ENCODE peak calls at places on chromosomes 6 and 20, in five cellular contexts. C is HepG2, N is K562, Z is GM12878, R is IMR-90. V is an unnamed sample. For H3K4me1, the result is how much of the 10 kb centered on the place peaks cover.

GRCh38 chr6:104766601-104767000 is 93.1 kb downstream of the HACE1 start:
- DNase-seq in C (no peak), N (no peak), Z (no peak), R (no peak), V (no peak)

GRCh38 chr6:43120101-43120730 is 44.1 kb downstream of the PTK7 start:
- DNase-seq in C (no peak), N (no peak), Z (no peak), R (no peak), V (no peak)

GRCh38 chr6:7053125-7053784 is 54.5 kb upstream of the RREB1 start:
- DNase-seq in C (no peak), N (no peak), Z (no peak), R (no peak), V (no peak)

GRCh38 chr6:32393660-32394420 is 13.1 kb downstream of the BTNL2 start:
- DNase-seq in C (no peak), N (no peak), Z (no peak), R (no peak), V (no peak)

GRCh38 chr6:37314803-37315515 is 38.8 kb upstream of the RNF8 start:
- DNase-seq in C (peak), N (peak), Z (no peak), R (peak), V (peak)

GRCh38 chr6:54179152-54179551 is 67.9 kb downstream of the MLIP start:
- DNase-seq in C (no peak), N (no peak), Z (no peak), R (no peak), V (no peak)

GRCh38 chr6:6351626-6352025 is 31.2 kb upstream of the F13A1 start:
- DNase-seq in C (no peak), N (no peak), Z (no peak), R (no peak), V (no peak)

GRCh38 chr6:157228421-157229218 is 94.7 kb downstream of the TMEM242 start:
- DNase-seq in C (no peak), N (peak), Z (no peak), R (no peak), V (no peak)

GRCh38 chr6:137490506-137490905 is 3.7 kb downstream of the OLIG3 start:
- DNase-seq in C (no peak), N (no peak), Z (no peak), R (no peak), V (no peak)

GRCh38 chr6:75376347-75377024 is 91.9 kb upstream of the TMEM30A start:
- DNase-seq in C (no peak), N (no peak), Z (no peak), R (peak), V (peak)

GRCh38 chr6:119284861-119285521 is 64.6 kb downstream of the MAN1A1 start:
- DNase-seq in C (peak), N (peak), Z (no peak), R (no peak), V (peak)

GRCh38 chr6:13708679-13709261 is 2.9 kb downstream of the RANBP9 start:
- DNase-seq in C (no peak), N (no peak), Z (no peak), R (peak), V (no peak)

GRCh38 chr6:25788305-25788922 is 33.9 kb downstream of the SLC17A4 start:
- DNase-seq in C (peak), N (peak), Z (no peak), R (peak), V (peak)

GRCh38 chr20:47360207-47360488 is 3.6 kb upstream of the ZMYND8 start:
- DNase-seq in C (peak), N (no peak), Z (no peak), R (peak), V (peak)

GRCh38 chr20:37501940-37502339 is 19.1 kb upstream of the NNAT start:
- DNase-seq in C (no peak), N (no peak), Z (no peak), R (no peak), V (peak)

GRCh38 chr20:31713312-31714049 is 9.2 kb downstream of the BCL2L1 start:
- DNase-seq in C (peak), N (no peak), Z (no peak), R (peak), V (peak)

GRCh38 chr20:43762911-43763310 is 36.1 kb upstream of the GTSF1L start:
- DNase-seq in C (no peak), N (no peak), Z (no peak), R (no peak), V (no peak)

GRCh38 chr6:51352506-51353029 is 533.9 kb downstream of the TFAP2B start:
- DNase-seq in C (no peak), N (no peak), Z (no peak), R (no peak), V (no peak)

GRCh38 chr20:21781446-21782075 is 76.1 kb downstream of the PAX1 start:
- DNase-seq in C (no peak), N (no peak), Z (no peak), R (no peak), V (no peak)

GRCh38 chr6:3202999-3203696 is 24.3 kb downstream of the TUBB2B start:
- DNase-seq in C (no peak), N (peak), Z (no peak), R (peak), V (no peak)

GRCh38 chr20:8756410-8756809 is 312.5 kb upstream of the PLCB4 start:
- DNase-seq in C (peak), N (no peak), Z (no peak), R (peak), V (peak)

GRCh38 chr6:33684983-33685382 is 26.5 kb downstream of the UQCC2 start:
- DNase-seq in C (no peak), N (no peak), Z (no peak), R (no peak), V (no peak)

GRCh38 chr6:160362556-160362955 is 14.4 kb downstream of the SLC22A3 start:
- DNase-seq in C (no peak), N (no peak), Z (no peak), R (no peak), V (no peak)

GRCh38 chr20:11917663-11918062 is at the start of gene BTBD3:
- DNase-seq in C (no peak), N (no peak), Z (no peak), R (peak), V (no peak)

GRCh38 chr20:51801220-51801991 is 915 bp downstream of the SALL4 start:
- DNase-seq in C (no peak), N (no peak), Z (no peak), R (no peak), V (peak)

GRCh38 chr20:38861071-38861401 is 55.5 kb downstream of the PPP1R16B start:
- DNase-seq in C (no peak), N (no peak), Z (no peak), R (no peak), V (no peak)

GRCh38 chr20:38859070-38859690 is 53.7 kb downstream of the PPP1R16B start:
- DNase-seq in C (no peak), N (peak), Z (no peak), R (no peak), V (no peak)

GRCh38 chr20:38863024-38863851 is 57.7 kb downstream of the PPP1R16B start:
- DNase-seq in C (no peak), N (no peak), Z (peak), R (no peak), V (no peak)

GRCh38 chr20:38864662-38865061 is 59.2 kb downstream of the PPP1R16B start:
- DNase-seq in C (no peak), N (no peak), Z (no peak), R (no peak), V (no peak)

DNA sequence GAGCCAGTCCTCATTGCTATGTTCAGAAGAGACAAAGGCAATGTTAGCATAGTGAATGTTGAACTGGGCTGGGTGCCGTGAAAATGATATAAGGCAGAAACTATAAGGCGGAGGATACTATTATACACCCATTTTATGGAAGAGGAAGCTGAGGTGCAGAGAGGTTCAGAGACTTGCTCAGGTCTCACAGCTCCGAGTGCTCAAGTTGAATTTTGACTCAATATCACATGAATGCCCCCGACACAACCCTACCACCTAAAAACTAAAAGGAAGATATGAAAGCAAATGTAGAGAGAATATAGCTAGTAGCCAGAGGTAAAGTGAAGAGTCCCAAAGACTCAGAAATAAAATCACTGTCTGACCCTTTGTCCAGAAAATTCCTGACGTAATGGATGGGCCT is 56.7 kb downstream of the PPP1R16B start:
- DNase-seq in C (no peak), N (no peak), Z (no peak), R (no peak), V (no peak)
- H3K4me1 ChIP-seq in C (under half), N (half or more), Z (half or more), R (under half), V (under half)

DNA sequence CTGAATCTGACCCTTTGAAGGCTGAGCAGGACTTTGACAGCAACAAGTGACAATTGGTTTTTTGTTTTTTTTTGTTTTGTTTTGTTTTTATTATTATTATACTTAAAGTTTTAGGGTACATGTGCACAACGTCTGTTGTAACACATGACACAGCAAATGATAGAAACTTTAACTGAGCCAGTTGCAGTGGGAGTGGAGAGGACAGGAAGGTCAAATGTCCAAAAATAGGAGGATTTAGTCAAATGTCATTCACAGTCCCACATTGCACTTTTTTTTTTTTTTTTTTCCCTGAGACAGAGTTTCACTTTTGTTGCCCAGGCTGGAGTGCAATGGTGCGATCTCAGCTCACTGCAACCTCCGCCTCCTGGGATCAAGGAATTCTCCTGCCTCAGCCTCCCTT is 223.0 kb downstream of the HIVEP2 start:
- DNase-seq in C (no peak), N (no peak), Z (no peak), R (no peak), V (no peak)
- TF ChIP-seq BHLHE40 in C (no peak), N (no peak), Z (no peak), R (no peak), V (no peak)

GRCh38 chr6:16684195-16684689 is 77.0 kb downstream of the ATXN1 start:
- DNase-seq in C (peak), N (no peak), Z (no peak), R (no peak), V (no peak)

GRCh38 chr6:16684896-16685554 is 76.2 kb downstream of the ATXN1 start:
- DNase-seq in C (no peak), N (no peak), Z (peak), R (peak), V (peak)

GRCh38 chr6:16681260-16681873 is 79.9 kb downstream of the ATXN1 start:
- DNase-seq in C (peak), N (no peak), Z (no peak), R (peak), V (peak)

GRCh38 chr6:16687045-16687444 is 74.2 kb downstream of the ATXN1 start:
- DNase-seq in C (no peak), N (no peak), Z (no peak), R (no peak), V (no peak)

DNA sequence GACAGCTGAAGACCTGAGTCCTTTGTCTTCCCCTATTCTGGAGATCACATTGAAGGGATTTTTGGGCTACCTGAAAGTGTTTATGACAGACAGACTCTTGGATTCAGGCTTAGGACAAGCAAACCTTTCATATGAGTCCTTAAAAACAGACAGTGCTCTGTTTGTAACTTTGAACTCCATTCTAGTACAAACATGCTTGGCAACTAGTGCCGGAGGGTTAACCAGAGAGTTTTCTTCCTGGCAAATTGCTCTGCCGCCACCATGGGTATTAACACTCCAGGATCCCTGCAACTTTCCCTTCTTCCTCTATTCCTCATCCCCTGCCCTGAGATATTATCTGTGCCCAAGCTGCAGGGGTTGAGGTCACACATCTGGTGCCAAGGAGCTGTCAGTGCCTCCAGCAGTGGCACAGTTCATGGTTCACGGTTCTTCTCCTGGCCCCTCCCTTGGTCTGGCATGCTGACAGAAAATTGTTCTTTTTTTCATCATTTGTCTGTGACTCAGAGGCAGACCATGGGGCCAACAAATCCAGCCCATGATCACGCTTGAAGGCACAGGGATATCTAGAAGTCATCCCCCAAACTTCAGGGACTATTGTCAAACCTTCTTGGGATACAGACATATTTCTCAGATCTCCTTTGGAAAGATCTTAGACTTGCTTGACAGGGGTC is 77.6 kb downstream of the ATXN1 start:
- DNase-seq in C (peak), N (no peak), Z (no peak), R (peak), V (no peak)
- H3K4me1 ChIP-seq in C (half or more), N (under half), Z (under half), R (under half), V (half or more)

GRCh38 chr6:11747021-11747420 is 31.6 kb downstream of the ADTRP start:
- DNase-seq in C (no peak), N (no peak), Z (no peak), R (no peak), V (no peak)
- TF ChIP-seq BHLHE40 in C (no peak), N (no peak), Z (no peak), R (no peak), V (no peak)

GRCh38 chr6:72976389-72976900 is 248.9 kb downstream of the KHDC1L start:
- DNase-seq in C (no peak), N (no peak), Z (no peak), R (no peak), V (no peak)

GRCh38 chr6:72969666-72970065 is 255.6 kb downstream of the KHDC1L start:
- DNase-seq in C (no peak), N (no peak), Z (no peak), R (no peak), V (no peak)

GRCh38 chr6:72974276-72974675 is 251.0 kb downstream of the KHDC1L start:
- DNase-seq in C (no peak), N (no peak), Z (no peak), R (no peak), V (no peak)

GRCh38 chr6:72977114-72977513 is 248.2 kb downstream of the KHDC1L start:
- DNase-seq in C (no peak), N (no peak), Z (no peak), R (no peak), V (no peak)

GRCh38 chr6:72975346-72975745 is 249.9 kb downstream of the KHDC1L start:
- DNase-seq in C (no peak), N (no peak), Z (no peak), R (no peak), V (no peak)
- H3K4me1 ChIP-seq in C (under half), N (under half), Z (under half), R (under half), V (under half)

DNA sequence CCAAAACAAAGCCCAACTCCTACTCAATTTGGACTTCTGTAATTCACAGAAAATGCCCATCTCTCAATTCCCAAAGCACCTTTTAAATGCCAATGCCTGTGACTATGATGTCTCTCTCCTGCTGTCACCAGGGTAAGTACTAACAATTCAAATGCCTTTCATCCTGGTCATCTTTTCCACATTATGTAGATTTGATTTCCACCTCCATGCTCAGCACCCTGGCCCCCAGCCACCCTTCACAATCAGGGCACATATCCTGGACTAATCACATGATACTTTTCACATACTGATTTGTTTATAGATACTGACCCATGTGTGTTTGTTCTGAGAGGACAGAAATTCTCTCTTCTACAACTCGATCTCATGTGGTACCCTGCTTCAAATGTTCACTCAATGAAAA is 236.3 kb downstream of the PTPRK start:
- DNase-seq in C (no peak), N (no peak), Z (no peak), R (no peak), V (no peak)
- TF ChIP-seq BHLHE40 in C (no peak), N (no peak), Z (no peak), R (no peak), V (no peak)

DNA sequence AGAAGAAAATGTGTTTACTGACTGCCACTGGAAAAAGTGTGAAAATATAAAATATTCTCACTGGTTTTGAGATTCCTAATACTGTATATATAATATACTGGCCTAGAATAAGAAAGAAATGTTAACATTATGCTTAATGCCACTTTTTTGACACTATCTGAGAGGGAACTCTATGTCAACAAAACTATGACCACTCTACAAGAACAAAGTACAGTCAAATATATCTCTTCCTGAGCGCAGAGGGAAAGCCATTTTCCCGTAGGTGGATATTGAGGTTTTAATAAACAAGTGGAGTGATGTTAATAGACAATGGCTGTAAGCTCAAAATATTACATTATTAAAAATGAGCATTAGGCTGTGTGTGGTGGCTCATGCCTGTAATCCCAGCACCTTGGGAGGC is 24.9 kb downstream of the LYRM4 start:
- DNase-seq in C (peak), N (no peak), Z (no peak), R (no peak), V (no peak)
- H3K4me1 ChIP-seq in C (half or more), N (under half), Z (under half), R (under half), V (under half)

GRCh38 chr6:73727114-73727513 is 31.1 kb downstream of the CD109 start:
- DNase-seq in C (no peak), N (no peak), Z (no peak), R (no peak), V (no peak)

GRCh38 chr6:73719041-73719440 is 23.0 kb downstream of the CD109 start:
- DNase-seq in C (no peak), N (no peak), Z (no peak), R (no peak), V (no peak)

GRCh38 chr6:73724389-73724788 is 28.4 kb downstream of the CD109 start:
- DNase-seq in C (no peak), N (no peak), Z (no peak), R (no peak), V (no peak)

DNA sequence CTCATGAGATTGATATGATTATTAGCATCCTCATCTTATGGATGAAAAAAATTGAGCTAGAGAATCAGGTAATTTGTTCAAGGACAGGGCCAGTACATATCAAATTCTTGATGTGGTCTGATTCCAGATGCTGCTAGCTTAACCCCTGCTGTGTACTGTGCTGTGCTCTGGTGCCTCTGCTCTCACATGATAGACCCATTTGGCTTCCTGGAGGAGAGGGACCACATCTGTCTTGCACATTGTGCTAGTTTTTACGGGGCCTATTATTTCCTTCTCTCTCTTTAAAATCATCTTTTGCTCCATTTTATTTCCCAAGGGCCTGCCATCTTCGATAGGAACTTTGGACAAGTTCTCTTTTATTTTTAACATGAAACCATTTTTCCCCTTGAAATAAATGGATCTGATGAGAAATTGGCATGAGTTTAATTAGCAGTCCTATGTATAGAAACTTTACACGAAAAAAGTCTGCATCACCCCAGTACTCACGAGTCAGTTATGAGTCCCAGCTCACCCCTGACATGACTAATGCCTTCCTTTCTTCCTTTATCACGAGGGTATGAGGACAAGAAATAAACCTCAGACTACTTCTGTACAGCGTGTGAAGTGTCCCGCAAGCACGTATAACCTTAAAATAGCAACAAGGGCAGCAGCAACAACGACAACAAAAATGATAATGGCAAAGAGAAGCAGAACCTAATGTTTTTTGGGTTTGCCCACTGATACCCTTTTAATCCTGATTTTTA is 26.5 kb downstream of the CD109 start:
- DNase-seq in C (no peak), N (no peak), Z (peak), R (peak), V (no peak)
- TF ChIP-seq BHLHE40 in C (no peak), N (no peak), Z (peak), R (peak), V (no peak)